ENCODE peak calls at places on chromosome 16, in four cellular contexts. A is germinal center; O is activated CD8-positive, alpha-beta T cell treated with anti-CD3 and anti-CD28 coated beads, Interleukin-2, amount 10 ng/mL, durations not matched to agents 7 days and 5 days; E is T-helper 1 cell. N is an unnamed sample.

GRCh38 chr16:57265850-57266530 is 18.5 kb downstream of the PLLP start:
- DNase-seq in A (no peak), O (no peak), E (no peak), N (peak; percentile 90)

GRCh38 chr16:29809031-29809747 is 2.8 kb upstream of the PRRT2 start:
- DNase-seq in A (no peak), O (no peak), E (no peak), N (no peak)

GRCh38 chr16:74625500-74626350 is 18.8 kb upstream of the GLG1 start:
- DNase-seq in A (no peak), O (no peak), E (no peak), N (no peak)

GRCh38 chr16:80804451-80805383 is at the start of gene CDYL2:
- DNase-seq in A (peak; percentile 85), O (peak; percentile 47), E (peak; percentile 18), N (peak; percentile 63)

GRCh38 chr16:31427441-31428276 is 501 bp downstream of the COX6A2 start:
- DNase-seq in A (peak; percentile 64), O (peak; percentile 62), E (peak; percentile 55), N (peak; percentile 14)

GRCh38 chr16:15415411-15416070 is 18.8 kb upstream of the BMERB1 start:
- DNase-seq in A (no peak), O (no peak), E (no peak), N (no peak)

GRCh38 chr16:85716016-85716679 is 27.4 kb upstream of the GINS2 start:
- DNase-seq in A (no peak), O (no peak), E (no peak), N (no peak)

GRCh38 chr16:46789499-46790414 is 41.2 kb downstream of the C16orf87 start:
- DNase-seq in A (peak; percentile 85), O (peak; percentile 82), E (peak; percentile 77), N (peak; percentile 73)

GRCh38 chr16:86994651-86995171 is 322.5 kb downstream of the C16orf95 start:
- DNase-seq in A (no peak), O (no peak), E (no peak), N (peak; percentile 81)

GRCh38 chr16:13471036-13471435 is 448.9 kb upstream of the ERCC4 start:
- DNase-seq in A (no peak), O (no peak), E (no peak), N (no peak)

GRCh38 chr16:11400076-11400475 is 54.8 kb downstream of the RMI2 start:
- DNase-seq in A (no peak), O (no peak), E (no peak), N (no peak)

GRCh38 chr16:21037736-21038135 is 112.9 kb downstream of the DNAH3 start:
- DNase-seq in A (no peak), O (no peak), E (no peak), N (no peak)

GRCh38 chr16:19844945-19845641 is 39.6 kb downstream of the GPRC5B start:
- DNase-seq in A (no peak), O (no peak), E (no peak), N (no peak)

GRCh38 chr16:72464597-72465368 is 292.8 kb upstream of the PMFBP1 start:
- DNase-seq in A (no peak), O (no peak), E (no peak), N (no peak)

GRCh38 chr16:85163278-85164112 is 51.2 kb upstream of the CIBAR2 start:
- DNase-seq in A (no peak), O (no peak), E (no peak), N (no peak)

GRCh38 chr16:1420111-1420539 is 422 bp downstream of the UQCC4 start:
- DNase-seq in A (no peak), O (peak; percentile 29), E (no peak), N (no peak)

GRCh38 chr16:56611281-56611833 is 3.0 kb downstream of the MT2A start:
- DNase-seq in A (no peak), O (no peak), E (no peak), N (no peak)

GRCh38 chr16:23949630-23950290 is 114.0 kb downstream of the PRKCB start:
- DNase-seq in A (peak; percentile 58), O (peak; percentile 91), E (peak; percentile 50), N (no peak)

N was measured in dermis microvascular lymphatic vessel endothelial cell.